ENCODE peak calls at places on chromosome 20, in six cellular contexts. One of them, this sample, is unnamed. For H3K27me3 and H3K36me3, the result is how much of the 10 kb centered on the place peaks cover.

GRCh38 chr20:8127553-8128255 is 4.4 kb upstream of the PLCB1 start:
- DNase-seq in cardiac muscle cell: no peak
- DNase-seq in breast epithelium: no peak
- DNase-seq in bronchial epithelial cell: no peak
- DNase-seq in iPS DF 6.9: no peak
- DNase-seq in esophagus squamous epithelium: no peak
- DNase-seq in this sample: no peak

GRCh38 chr20:18048191-18048590 is 9.5 kb downstream of the OVOL2 start:
- DNase-seq in iPS DF 6.9: no peak
- DNase-seq in bronchial epithelial cell: no peak
- DNase-seq in cardiac muscle cell: no peak
- DNase-seq in esophagus squamous epithelium: no peak
- DNase-seq in breast epithelium: no peak
- DNase-seq in this sample: no peak

GRCh38 chr20:56347628-56348305 is 11.0 kb upstream of the FAM210B start:
- DNase-seq in cardiac muscle cell: no peak
- DNase-seq in bronchial epithelial cell: no peak
- DNase-seq in esophagus squamous epithelium: no peak
- DNase-seq in iPS DF 6.9: no peak
- DNase-seq in breast epithelium: no peak
- DNase-seq in this sample: no peak

GRCh38 chr20:54680872-54681297 is 205.5 kb downstream of the DOK5 start:
- DNase-seq in esophagus squamous epithelium: no peak
- DNase-seq in bronchial epithelial cell: peak
- DNase-seq in iPS DF 6.9: peak
- DNase-seq in cardiac muscle cell: peak
- DNase-seq in breast epithelium: no peak
- DNase-seq in this sample: no peak

GRCh38 chr20:4542270-4542669 is 179.4 kb upstream of the PRND start:
- DNase-seq in iPS DF 6.9: no peak
- DNase-seq in esophagus squamous epithelium: no peak
- DNase-seq in breast epithelium: no peak
- DNase-seq in bronchial epithelial cell: peak
- DNase-seq in cardiac muscle cell: no peak
- DNase-seq in this sample: no peak

GRCh38 chr20:16864069-16864468 is 115.9 kb downstream of the OTOR start:
- DNase-seq in bronchial epithelial cell: no peak
- DNase-seq in cardiac muscle cell: no peak
- DNase-seq in breast epithelium: no peak
- DNase-seq in iPS DF 6.9: no peak
- DNase-seq in esophagus squamous epithelium: no peak
- DNase-seq in this sample: no peak

GRCh38 chr20:645318-646106 is 7.5 kb downstream of the SRXN1 start:
- DNase-seq in esophagus squamous epithelium: no peak
- DNase-seq in bronchial epithelial cell: peak
- DNase-seq in cardiac muscle cell: peak
- DNase-seq in iPS DF 6.9: peak
- DNase-seq in breast epithelium: peak
- DNase-seq in this sample: no peak

GRCh38 chr20:31823360-31824124 is 4.4 kb downstream of the MYLK2 start:
- DNase-seq in cardiac muscle cell: no peak
- DNase-seq in bronchial epithelial cell: no peak
- DNase-seq in iPS DF 6.9: no peak
- DNase-seq in breast epithelium: no peak
- DNase-seq in esophagus squamous epithelium: no peak
- DNase-seq in this sample: no peak

GRCh38 chr20:48360338-48360698 is 467.5 kb downstream of the PREX1 start:
- DNase-seq in breast epithelium: no peak
- DNase-seq in esophagus squamous epithelium: no peak
- DNase-seq in cardiac muscle cell: no peak
- DNase-seq in iPS DF 6.9: no peak
- DNase-seq in bronchial epithelial cell: no peak
- DNase-seq in this sample: peak

GRCh38 chr20:46312075-46312944 is 4.0 kb upstream of the CDH22 start:
- DNase-seq in breast epithelium: no peak
- DNase-seq in cardiac muscle cell: peak
- DNase-seq in esophagus squamous epithelium: no peak
- DNase-seq in bronchial epithelial cell: no peak
- DNase-seq in iPS DF 6.9: no peak
- DNase-seq in this sample: no peak

GRCh38 chr20:46177768-46178167 is 59.7 kb downstream of the CD40 start:
- DNase-seq in breast epithelium: no peak
- DNase-seq in esophagus squamous epithelium: no peak
- DNase-seq in cardiac muscle cell: no peak
- DNase-seq in iPS DF 6.9: no peak
- DNase-seq in bronchial epithelial cell: no peak
- DNase-seq in this sample: no peak

GRCh38 chr20:41428285-41428684 is 61.7 kb upstream of the EMILIN3 start:
- DNase-seq in bronchial epithelial cell: peak
- DNase-seq in breast epithelium: no peak
- DNase-seq in esophagus squamous epithelium: no peak
- DNase-seq in cardiac muscle cell: peak
- DNase-seq in iPS DF 6.9: no peak
- DNase-seq in this sample: no peak

DNA sequence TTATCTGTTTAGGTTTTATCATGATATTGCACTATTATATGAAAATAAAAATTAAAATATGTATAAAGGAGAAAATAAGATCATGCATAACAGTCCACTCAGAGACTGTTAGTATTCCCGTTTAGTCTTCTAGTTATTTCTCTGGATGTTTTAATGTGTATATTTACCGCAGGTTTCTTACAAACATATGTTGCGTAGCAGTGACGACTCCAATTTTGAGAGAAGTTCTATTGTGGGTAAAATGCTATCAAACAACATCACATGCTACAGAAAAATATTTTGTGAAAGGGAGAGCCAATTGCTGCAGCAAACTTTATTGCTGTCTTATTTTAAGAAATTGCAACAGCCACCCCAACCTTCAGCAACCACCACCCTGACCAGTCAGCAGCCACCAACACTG is 72.4 kb upstream of the NXT1 start:
- DNase-seq in iPS DF 6.9: no peak
- DNase-seq in bronchial epithelial cell: no peak
- DNase-seq in esophagus squamous epithelium: no peak
- DNase-seq in cardiac muscle cell: no peak
- DNase-seq in breast epithelium: no peak
- DNase-seq in this sample: no peak
- H3K27me3 ChIP-seq in iPS DF 6.9: under half
- H3K27me3 ChIP-seq in bronchial epithelial cell: under half
- H3K27me3 ChIP-seq in esophagus squamous epithelium: under half
- H3K27me3 ChIP-seq in cardiac muscle cell: under half
- H3K27me3 ChIP-seq in breast epithelium: under half
- H3K27me3 ChIP-seq in this sample: under half

GRCh38 chr20:58902003-58902402 is 49.5 kb downstream of the GNAS start:
- DNase-seq in esophagus squamous epithelium: no peak
- DNase-seq in iPS DF 6.9: no peak
- DNase-seq in cardiac muscle cell: no peak
- DNase-seq in bronchial epithelial cell: no peak
- DNase-seq in breast epithelium: no peak
- DNase-seq in this sample: no peak
- H3K36me3 ChIP-seq in esophagus squamous epithelium: under half
- H3K36me3 ChIP-seq in iPS DF 6.9: under half
- H3K36me3 ChIP-seq in cardiac muscle cell: under half
- H3K36me3 ChIP-seq in bronchial epithelial cell: under half
- H3K36me3 ChIP-seq in breast epithelium: under half
- H3K36me3 ChIP-seq in this sample: under half

DNA sequence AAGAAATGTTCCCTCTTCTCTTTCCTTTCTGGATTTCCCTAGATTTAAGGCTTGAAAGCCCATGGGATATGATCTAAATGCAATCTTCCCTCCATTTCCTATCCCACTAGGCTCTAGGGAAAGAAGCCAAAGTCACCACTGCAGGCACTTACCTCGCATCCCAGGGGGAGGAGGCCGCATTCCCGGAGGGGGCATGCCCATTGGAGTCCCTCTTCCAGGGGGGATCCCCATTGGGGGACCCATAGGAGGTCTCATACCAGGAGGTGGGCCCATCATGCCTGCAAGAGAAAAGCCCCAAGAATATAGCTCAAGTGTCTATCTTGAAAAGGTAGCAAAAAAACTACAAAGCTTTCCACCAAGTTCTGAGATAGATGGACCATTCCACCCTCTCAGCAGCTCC is 8.1 kb downstream of the SNRPB start:
- DNase-seq in esophagus squamous epithelium: no peak
- DNase-seq in bronchial epithelial cell: no peak
- DNase-seq in iPS DF 6.9: no peak
- DNase-seq in breast epithelium: no peak
- DNase-seq in cardiac muscle cell: no peak
- DNase-seq in this sample: no peak
- H3K27me3 ChIP-seq in esophagus squamous epithelium: under half
- H3K27me3 ChIP-seq in bronchial epithelial cell: under half
- H3K27me3 ChIP-seq in iPS DF 6.9: under half
- H3K27me3 ChIP-seq in breast epithelium: under half
- H3K27me3 ChIP-seq in cardiac muscle cell: under half
- H3K27me3 ChIP-seq in this sample: under half

GRCh38 chr20:62309947-62310756 is 7.4 kb downstream of the ADRM1 start:
- DNase-seq in breast epithelium: no peak
- DNase-seq in bronchial epithelial cell: no peak
- DNase-seq in iPS DF 6.9: no peak
- DNase-seq in cardiac muscle cell: no peak
- DNase-seq in esophagus squamous epithelium: no peak
- DNase-seq in this sample: no peak
- H3K36me3 ChIP-seq in breast epithelium: under half
- H3K36me3 ChIP-seq in bronchial epithelial cell: half or more
- H3K36me3 ChIP-seq in iPS DF 6.9: half or more
- H3K36me3 ChIP-seq in cardiac muscle cell: half or more
- H3K36me3 ChIP-seq in esophagus squamous epithelium: half or more
- H3K36me3 ChIP-seq in this sample: half or more

This sample was measured in ascending aorta.